ENCODE peak calls at places on chromosomes 6 and 20, in five cellular contexts. W is psoas muscle, U is breast epithelium, Q is GM10248, N is astrocyte of the spinal cord. C is an unnamed sample.

GRCh38 chr6:33886673-33887144 is 82.9 kb upstream of the MLN start:
- DNase-seq in W (peak; percentile 63), U (no peak), Q (no peak), N (peak; percentile 44), C (peak; percentile 25)

GRCh38 chr6:35080821-35081425 is 60.2 kb downstream of the TCP11 start:
- DNase-seq in W (no peak), U (no peak), Q (no peak), N (no peak), C (peak; percentile 45)

GRCh38 chr6:40845588-40845987 is 193.4 kb downstream of the UNC5CL start:
- DNase-seq in W (no peak), U (no peak), Q (peak; percentile 22), N (peak; percentile 35), C (peak; percentile 59)

GRCh38 chr6:146433881-146434741 is 109.5 kb upstream of the RAB32 start:
- DNase-seq in W (no peak), U (no peak), Q (no peak), N (peak; percentile 16), C (no peak)

GRCh38 chr20:45833883-45834796 is 541 bp downstream of the SNX21 start:
- DNase-seq in W (peak; percentile 75), U (peak; percentile 67), Q (peak; percentile 82), N (peak; percentile 70), C (peak; percentile 60)

GRCh38 chr6:57207141-57207540 is 15.0 kb downstream of the RAB23 start:
- DNase-seq in W (no peak), U (no peak), Q (no peak), N (peak; percentile 60), C (peak; percentile 47)

GRCh38 chr6:41939091-41939847 is 2.3 kb downstream of the CCND3 start:
- DNase-seq in W (peak; percentile 52), U (no peak), Q (no peak), N (peak; percentile 30), C (peak; percentile 65)

GRCh38 chr20:45154183-45154582 is 20.5 kb upstream of the PI3 start:
- DNase-seq in W (no peak), U (no peak), Q (no peak), N (no peak), C (no peak)

GRCh38 chr6:17281497-17282481 is 628 bp downstream of the RBM24 start:
- DNase-seq in W (no peak), U (no peak), Q (no peak), N (peak; percentile 36), C (no peak)

GRCh38 chr20:63178889-63179751 is 36.8 kb downstream of the YTHDF1 start:
- DNase-seq in W (peak; percentile 29), U (no peak), Q (peak; percentile 86), N (no peak), C (peak; percentile 20)

GRCh38 chr6:37673436-37673835 is 24.2 kb downstream of the MDGA1 start:
- DNase-seq in W (no peak), U (no peak), Q (no peak), N (no peak), C (no peak)

GRCh38 chr6:167906899-167907298 is 80.2 kb downstream of the AFDN start:
- DNase-seq in W (peak; percentile 20), U (peak; percentile 69), Q (no peak), N (peak; percentile 6), C (no peak)

GRCh38 chr6:77837034-77837784 is 184.4 kb downstream of the MEI4 start:
- DNase-seq in W (no peak), U (no peak), Q (no peak), N (no peak), C (no peak)

GRCh38 chr6:34791842-34792604 is at the start of gene BLTP3A:
- DNase-seq in W (peak; percentile 81), U (no peak), Q (peak; percentile 94), N (peak; percentile 45), C (peak; percentile 56)

GRCh38 chr6:39452746-39453145 is 130.2 kb upstream of the KCNK16 start:
- DNase-seq in W (no peak), U (no peak), Q (no peak), N (no peak), C (no peak)

GRCh38 chr6:37690964-37691735 is 6.5 kb downstream of the MDGA1 start:
- DNase-seq in W (no peak), U (no peak), Q (no peak), N (peak; percentile 22), C (no peak)

GRCh38 chr6:154414021-154414813 is 57.6 kb upstream of the IPCEF1 start:
- DNase-seq in W (no peak), U (no peak), Q (no peak), N (peak; percentile 20), C (no peak)

GRCh38 chr6:76026101-76026500 is 46.4 kb downstream of the IMPG1 start:
- DNase-seq in W (no peak), U (no peak), Q (no peak), N (peak; percentile 7), C (peak; percentile 4)

GRCh38 chr20:25256226-25256859 is 8.5 kb downstream of the PYGB start:
- DNase-seq in W (no peak), U (no peak), Q (no peak), N (no peak), C (peak; percentile 43)

GRCh38 chr6:2695464-2696095 is 55.1 kb downstream of the MYLK4 start:
- DNase-seq in W (no peak), U (no peak), Q (peak; percentile 36), N (peak; percentile 68), C (peak; percentile 43)

GRCh38 chr20:40397483-40397882 is 291.6 kb downstream of the MAFB start:
- DNase-seq in W (no peak), U (no peak), Q (no peak), N (no peak), C (no peak)

DNA sequence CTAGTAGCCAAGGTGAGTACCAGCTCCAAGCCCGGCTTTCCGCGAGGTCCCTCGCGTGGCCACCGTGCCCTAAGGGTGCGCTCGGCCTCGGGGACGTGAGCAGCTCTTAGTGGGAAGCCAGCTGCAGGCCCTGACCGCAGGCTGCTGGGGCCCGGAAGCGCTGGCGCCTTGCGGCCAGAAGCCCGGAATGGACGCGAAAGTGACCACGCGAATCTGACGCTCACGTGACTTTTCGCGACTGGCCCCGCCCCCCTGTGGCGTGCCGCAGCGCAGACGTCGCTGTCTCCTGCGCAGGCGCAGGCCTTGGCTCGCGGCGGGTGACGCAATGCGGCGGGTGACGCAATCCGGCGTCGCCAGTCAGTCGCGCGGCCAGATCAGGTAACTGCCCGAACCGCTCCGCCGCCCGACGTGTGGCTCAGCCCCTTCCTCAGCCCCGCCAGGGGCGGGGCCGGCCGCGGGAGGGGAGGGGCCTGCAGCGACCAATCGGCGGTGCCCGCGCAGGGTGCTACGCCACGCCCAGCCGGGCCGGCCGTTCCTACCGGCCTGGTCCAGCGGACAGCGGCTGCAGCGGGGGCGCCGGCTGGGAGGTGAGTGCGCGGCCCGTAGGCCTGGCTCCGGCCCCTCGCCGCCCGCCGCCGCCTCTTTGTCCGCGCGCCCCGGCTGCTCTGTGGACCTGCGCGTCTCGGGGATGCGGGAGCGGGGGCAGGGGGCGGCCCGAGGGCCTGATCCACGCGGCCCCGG is at the start of gene GZF1:
- DNase-seq in W (peak; percentile 98), U (peak; percentile 98), Q (peak; percentile 96), N (peak; percentile 99), C (peak; percentile 96)
- TF ChIP-seq CTCF in W (no peak), U (peak; percentile 38), Q (no peak), N (no peak), C (no peak)

GRCh38 chr6:52909531-52909930 is at the start of gene GSTA3:
- DNase-seq in W (no peak), U (no peak), Q (no peak), N (no peak), C (no peak)

GRCh38 chr6:52909131-52909530 is 367 bp downstream of the GSTA3 start:
- DNase-seq in W (no peak), U (no peak), Q (no peak), N (no peak), C (peak; percentile 24)

GRCh38 chr6:52910091-52910490 is 593 bp upstream of the GSTA3 start:
- DNase-seq in W (no peak), U (no peak), Q (no peak), N (peak; percentile 39), C (no peak)

GRCh38 chr6:52900536-52900935 is 9.0 kb downstream of the GSTA3 start:
- DNase-seq in W (no peak), U (no peak), Q (no peak), N (no peak), C (no peak)

GRCh38 chr6:52904562-52905279 is 4.8 kb downstream of the GSTA3 start:
- DNase-seq in W (no peak), U (no peak), Q (no peak), N (no peak), C (peak; percentile 26)
- TF ChIP-seq CTCF in W (no peak), U (no peak), Q (peak; percentile 6), N (peak; percentile 32), C (peak; percentile 6)

GRCh38 chr6:46745973-46746372 is 760 bp upstream of the ANKRD66 start:
- DNase-seq in W (no peak), U (no peak), Q (no peak), N (no peak), C (no peak)
- TF ChIP-seq CTCF in W (no peak), U (no peak), Q (no peak), N (no peak), C (no peak)

DNA sequence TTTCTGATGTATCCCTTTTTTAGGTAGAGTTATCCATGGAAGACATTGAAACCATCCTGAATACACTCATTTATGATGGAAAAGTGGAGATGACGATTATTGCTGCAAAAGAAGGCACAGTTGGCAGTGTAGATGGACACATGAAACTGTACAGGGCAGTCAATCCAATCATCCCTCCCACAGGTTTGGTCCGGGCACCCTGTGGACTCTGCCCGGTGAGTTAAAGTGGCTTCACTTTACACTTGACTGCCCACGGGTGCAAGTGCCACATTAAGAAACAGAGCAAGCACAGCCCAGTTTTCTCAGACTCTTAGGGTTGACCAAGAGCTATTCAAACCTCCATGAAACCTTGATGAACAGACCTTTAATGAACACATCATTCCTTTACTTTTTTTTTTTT is 14.4 kb downstream of the POLR3F start:
- DNase-seq in W (no peak), U (no peak), Q (no peak), N (no peak), C (no peak)
- TF ChIP-seq CTCF in W (no peak), U (no peak), Q (no peak), N (no peak), C (no peak)

DNA sequence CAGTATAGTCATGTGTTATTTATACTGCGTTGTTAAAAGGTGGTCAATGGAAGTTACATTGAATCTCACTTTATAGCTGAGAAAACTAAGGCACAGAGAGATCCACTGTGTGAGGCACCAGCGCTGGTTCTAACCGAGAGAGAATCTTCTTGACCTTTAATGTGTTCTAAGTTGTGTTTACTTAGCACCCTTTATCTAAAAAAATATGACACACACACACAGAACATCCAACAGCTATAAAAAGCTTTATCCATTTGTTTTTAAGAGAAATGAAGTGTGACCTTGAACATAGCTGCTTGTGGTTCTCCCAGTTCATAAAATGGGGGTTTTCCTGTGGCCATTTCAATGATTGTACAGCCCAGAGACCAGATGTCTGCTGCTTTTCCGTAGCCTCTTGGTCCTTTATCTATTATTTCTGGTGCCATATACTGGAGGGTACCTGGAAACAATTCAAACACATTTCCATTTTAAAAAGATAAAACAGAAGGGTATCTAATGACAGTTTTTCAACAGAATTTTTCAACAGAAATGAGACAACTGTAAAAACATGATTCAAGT is 54.8 kb upstream of the MAP7 start:
- DNase-seq in W (no peak), U (no peak), Q (no peak), N (peak; percentile 29), C (no peak)
- TF ChIP-seq CTCF in W (no peak), U (no peak), Q (no peak), N (no peak), C (no peak)

C was measured in MCF 10A.